ENCODE peak calls at places on chromosomes 16 and 17, in seven cellular contexts. B, V, M, I, K, U and F are unnamed samples.

GRCh38 chr17:42518046-42518754 is 17.8 kb upstream of the NAGLU start:
- DNase-seq in I (peak; percentile 74), K (peak; percentile 91), V (no peak), U (peak; percentile 80), M (peak; percentile 96), B (peak; percentile 69), F (peak; percentile 94)

GRCh38 chr17:81519284-81520020 is 6.9 kb upstream of the ACTG1 start:
- DNase-seq in I (peak; percentile 96), B (peak; percentile 84), M (no peak), K (peak; percentile 88), V (peak; percentile 71), U (no peak), F (no peak)

GRCh38 chr17:9239821-9240658 is 218.7 kb downstream of the NTN1 start:
- DNase-seq in V (peak; percentile 55), I (peak; percentile 51), K (peak; percentile 83), M (peak; percentile 47), B (peak; percentile 85), U (peak; percentile 40), F (no peak)

GRCh38 chr16:67229906-67230808 is 3.2 kb downstream of the TMEM208 start:
- DNase-seq in U (no peak), I (no peak), B (no peak), V (no peak), K (no peak), M (no peak), F (no peak)

GRCh38 chr17:17877548-17878358 is 41.0 kb upstream of the SREBF1 start:
- DNase-seq in B (peak; percentile 77), K (peak; percentile 53), I (no peak), M (peak; percentile 95), V (no peak), U (peak; percentile 71), F (peak; percentile 67)

GRCh38 chr17:18093616-18094408 is 6.1 kb downstream of the DRG2 start:
- DNase-seq in M (peak; percentile 67), U (no peak), K (no peak), I (no peak), B (no peak), V (no peak), F (peak; percentile 26)

GRCh38 chr17:82232322-82232785 is 3.5 kb downstream of the SLC16A3 start:
- DNase-seq in V (no peak), I (no peak), M (no peak), K (no peak), U (no peak), B (no peak), F (no peak)

GRCh38 chr17:30597776-30598288 is 120.6 kb downstream of the GOSR1 start:
- DNase-seq in K (no peak), V (no peak), M (no peak), U (no peak), B (no peak), I (no peak), F (no peak)

GRCh38 chr17:19263621-19264010 is 26.4 kb downstream of the EPN2 start:
- DNase-seq in I (no peak), M (peak; percentile 63), V (no peak), U (peak; percentile 47), B (no peak), K (no peak), F (no peak)

GRCh38 chr17:32523827-32524552 is 37.2 kb downstream of the CDK5R1 start:
- DNase-seq in V (no peak), U (no peak), M (no peak), I (no peak), K (no peak), B (no peak), F (no peak)

GRCh38 chr17:69492410-69493071 is 78.0 kb downstream of the MAP2K6 start:
- DNase-seq in M (peak; percentile 87), K (no peak), V (no peak), B (no peak), I (peak; percentile 7), U (no peak), F (peak; percentile 72)

GRCh38 chr17:56087199-56087598 is 66.1 kb upstream of the ANKFN1 start:
- DNase-seq in K (no peak), B (no peak), M (no peak), U (no peak), V (no peak), I (no peak), F (no peak)

GRCh38 chr17:80673152-80673920 is 128.7 kb downstream of the RPTOR start:
- DNase-seq in K (no peak), M (peak; percentile 49), U (no peak), I (no peak), V (no peak), B (no peak), F (no peak)

GRCh38 chr17:70288540-70289290 is 119.4 kb downstream of the KCNJ2 start:
- DNase-seq in U (no peak), B (no peak), I (no peak), M (no peak), V (no peak), K (no peak), F (no peak)

GRCh38 chr17:41758601-41759000 is 24.2 kb upstream of the HAP1 start:
- DNase-seq in U (no peak), B (no peak), K (no peak), V (no peak), I (no peak), M (no peak), F (no peak)

DNA sequence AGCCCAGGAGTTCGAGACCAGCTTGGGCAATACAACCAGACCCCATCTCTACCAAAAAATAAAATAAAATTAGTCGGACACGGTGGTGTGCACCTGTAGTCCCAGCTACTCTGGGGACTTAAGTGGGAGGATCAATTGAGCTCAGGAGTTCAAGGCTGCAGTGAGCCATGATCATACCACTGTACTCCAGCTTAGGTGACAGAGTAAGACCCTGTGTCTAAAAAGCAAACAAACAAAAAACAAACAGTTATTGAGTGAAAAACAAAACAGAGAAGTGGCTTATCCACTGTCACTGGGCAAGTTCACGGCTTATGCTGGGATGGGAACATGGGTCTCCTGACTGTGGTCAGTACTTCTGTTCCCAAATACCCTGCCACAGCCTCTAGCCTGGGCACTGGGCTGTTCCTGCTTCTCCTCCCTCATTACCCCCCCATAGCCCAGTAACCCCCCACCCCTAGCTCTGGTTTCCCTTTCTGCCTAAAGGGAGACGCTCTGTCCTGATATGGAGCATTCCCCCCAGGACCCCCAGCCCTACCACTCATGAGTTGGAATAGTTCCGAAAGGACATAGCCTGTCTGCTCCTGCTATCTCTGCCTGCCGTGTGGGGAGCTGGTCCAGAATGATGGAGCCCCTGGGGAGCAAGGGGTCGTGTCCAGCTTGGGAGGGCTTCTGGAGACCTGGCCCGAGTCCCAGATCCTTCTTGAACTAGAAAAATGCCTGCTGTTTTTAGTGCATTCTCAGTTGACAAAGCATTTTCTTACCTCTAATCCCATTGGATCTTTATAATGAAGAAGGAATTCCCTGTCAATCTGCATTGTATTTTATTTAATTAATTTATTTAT is 9.4 kb upstream of the GRN start:
- DNase-seq in U (no peak), B (no peak), K (no peak), I (no peak), V (no peak), M (no peak), F (no peak)
- H3K4me3 ChIP-seq in U (no peak overlapping the region), B (no peak overlapping the region), K (no peak overlapping the region), I (no peak overlapping the region), V (no peak overlapping the region), M (no peak overlapping the region), F (no peak overlapping the region)

GRCh38 chr16:30724641-30725464 is 23.4 kb upstream of the PHKG2 start:
- DNase-seq in U (no peak), K (peak; percentile 68), I (no peak), B (peak; percentile 72), V (no peak), M (no peak), F (no peak)
- H3K27ac ChIP-seq in U (no peak overlapping the region), K (peak overlapping the region; percentile 64), I (no peak overlapping the region), B (peak overlapping the region; percentile 58), V (no peak overlapping the region), M (no peak overlapping the region), F (no peak overlapping the region)

GRCh38 chr17:28327031-28327607 is 8.1 kb downstream of the TMEM97 start:
- DNase-seq in V (no peak), M (no peak), K (no peak), U (no peak), I (no peak), B (no peak), F (no peak)

GRCh38 chr17:28328325-28328724 is 6.9 kb downstream of the IFT20 start:
- DNase-seq in V (no peak), K (no peak), U (no peak), B (no peak), M (no peak), I (no peak), F (no peak)

GRCh38 chr17:28326114-28326513 is 7.1 kb downstream of the TMEM97 start:
- DNase-seq in V (no peak), M (no peak), B (no peak), U (no peak), K (no peak), I (peak; percentile 65), F (no peak)

GRCh38 chr17:28325221-28325620 is 6.2 kb downstream of the TMEM97 start:
- DNase-seq in I (no peak), U (no peak), M (no peak), B (no peak), V (no peak), K (no peak), F (no peak)

DNA sequence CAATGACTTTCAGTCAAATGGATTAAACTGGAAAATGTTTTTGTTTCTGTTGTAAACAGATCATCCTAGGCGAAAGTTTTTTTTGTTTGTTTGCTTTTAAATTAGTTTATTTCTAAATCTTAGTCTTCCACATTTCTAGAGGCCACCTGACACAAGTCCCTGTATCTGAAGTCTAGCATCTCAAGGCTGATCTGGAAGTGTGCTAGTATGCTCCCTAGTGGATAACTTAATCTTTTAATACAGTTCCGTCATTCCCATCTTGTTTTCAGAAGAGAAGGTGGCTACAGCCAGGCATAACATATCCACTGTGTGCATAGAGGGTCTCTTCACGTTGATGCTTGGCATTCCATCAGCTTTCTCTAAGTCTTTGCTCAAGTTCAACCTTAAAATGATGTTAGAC is 7.6 kb downstream of the IFT20 start:
- DNase-seq in I (no peak), M (no peak), K (no peak), V (no peak), U (no peak), B (no peak), F (no peak)
- H3K4me3 ChIP-seq in I (no peak overlapping the region), M (no peak overlapping the region), K (no peak overlapping the region), V (no peak overlapping the region), U (no peak overlapping the region), B (no peak overlapping the region), F (no peak overlapping the region)

GRCh38 chr17:63983326-63983725 is 10.6 kb upstream of the SCN4A start:
- DNase-seq in K (no peak), M (no peak), B (no peak), U (no peak), V (no peak), I (no peak), F (no peak)
- H3K27ac ChIP-seq in K (peak overlapping the region; percentile 31), M (no peak overlapping the region), B (peak overlapping the region; percentile 73), U (peak overlapping the region; percentile 51), V (no peak overlapping the region), I (no peak overlapping the region), F (no peak overlapping the region)

GRCh38 chr16:30183961-30184429 is 593 bp downstream of the CORO1A start:
- DNase-seq in K (peak; percentile 94), V (peak; percentile 71), M (no peak), I (no peak), B (peak; percentile 63), U (no peak), F (no peak)
- H3K4me3 ChIP-seq in K (peak overlapping the region; percentile 66), V (peak overlapping the region; percentile 83), M (peak overlapping the region; percentile 62), I (no peak overlapping the region), B (peak overlapping the region; percentile 69), U (peak overlapping the region; percentile 73), F (peak overlapping the region; percentile 65)